ENCODE peak calls at places on chromosomes 16 and 17, in ten cellular contexts. One of them, this sample, is unnamed.

GRCh38 chr17:28643979-28644781 is 778 bp downstream of the BLTP2 start:
- DNase-seq in upper lobe of right lung: peak
- DNase-seq in islet precursor cell: peak
- DNase-seq in activated gamma-delta T cell treated with Interleukin-2 at 50 U/mL for 16 hours: no peak
- DNase-seq in stimulated activated CD4-positive, alpha-beta T cell treated with anti-CD3 and anti-CD28 coated beads, Interleukin-15, amount 100 ng/mL, for 24 hours: peak
- DNase-seq in SK-MEL-5: peak
- DNase-seq in HEK293T: peak
- DNase-seq in neural crest cell: peak
- DNase-seq in tibial artery: peak
- DNase-seq in GOT3: no peak
- DNase-seq in this sample: peak

GRCh38 chr17:27810211-27810901 is 10.0 kb upstream of the NOS2 start:
- DNase-seq in upper lobe of right lung: no peak
- DNase-seq in islet precursor cell: peak
- DNase-seq in activated gamma-delta T cell treated with Interleukin-2 at 50 U/mL for 16 hours: no peak
- DNase-seq in stimulated activated CD4-positive, alpha-beta T cell treated with anti-CD3 and anti-CD28 coated beads, Interleukin-15, amount 100 ng/mL, for 24 hours: peak
- DNase-seq in SK-MEL-5: no peak
- DNase-seq in HEK293T: no peak
- DNase-seq in neural crest cell: no peak
- DNase-seq in tibial artery: no peak
- DNase-seq in GOT3: no peak
- DNase-seq in this sample: no peak

GRCh38 chr16:84144301-84144858 is 597 bp downstream of the HSDL1 start:
- DNase-seq in upper lobe of right lung: peak
- DNase-seq in islet precursor cell: no peak
- DNase-seq in activated gamma-delta T cell treated with Interleukin-2 at 50 U/mL for 16 hours: peak
- DNase-seq in stimulated activated CD4-positive, alpha-beta T cell treated with anti-CD3 and anti-CD28 coated beads, Interleukin-15, amount 100 ng/mL, for 24 hours: peak
- DNase-seq in SK-MEL-5: no peak
- DNase-seq in HEK293T: no peak
- DNase-seq in neural crest cell: peak
- DNase-seq in tibial artery: peak
- DNase-seq in GOT3: no peak
- DNase-seq in this sample: no peak

GRCh38 chr17:61470530-61471136 is 18.4 kb downstream of the TBX4 start:
- DNase-seq in upper lobe of right lung: peak
- DNase-seq in islet precursor cell: no peak
- DNase-seq in activated gamma-delta T cell treated with Interleukin-2 at 50 U/mL for 16 hours: no peak
- DNase-seq in stimulated activated CD4-positive, alpha-beta T cell treated with anti-CD3 and anti-CD28 coated beads, Interleukin-15, amount 100 ng/mL, for 24 hours: no peak
- DNase-seq in SK-MEL-5: no peak
- DNase-seq in HEK293T: no peak
- DNase-seq in neural crest cell: no peak
- DNase-seq in tibial artery: no peak
- DNase-seq in GOT3: no peak
- DNase-seq in this sample: no peak

GRCh38 chr17:21711182-21711581 is 18.9 kb downstream of the KCNJ18 start:
- DNase-seq in upper lobe of right lung: no peak
- DNase-seq in islet precursor cell: peak
- DNase-seq in activated gamma-delta T cell treated with Interleukin-2 at 50 U/mL for 16 hours: no peak
- DNase-seq in stimulated activated CD4-positive, alpha-beta T cell treated with anti-CD3 and anti-CD28 coated beads, Interleukin-15, amount 100 ng/mL, for 24 hours: no peak
- DNase-seq in SK-MEL-5: no peak
- DNase-seq in HEK293T: no peak
- DNase-seq in neural crest cell: no peak
- DNase-seq in tibial artery: no peak
- DNase-seq in GOT3: no peak
- DNase-seq in this sample: no peak

GRCh38 chr17:33154869-33155455 is 138.1 kb downstream of the ASIC2 start:
- DNase-seq in upper lobe of right lung: no peak
- DNase-seq in islet precursor cell: no peak
- DNase-seq in activated gamma-delta T cell treated with Interleukin-2 at 50 U/mL for 16 hours: no peak
- DNase-seq in stimulated activated CD4-positive, alpha-beta T cell treated with anti-CD3 and anti-CD28 coated beads, Interleukin-15, amount 100 ng/mL, for 24 hours: no peak
- DNase-seq in SK-MEL-5: no peak
- DNase-seq in HEK293T: no peak
- DNase-seq in neural crest cell: no peak
- DNase-seq in tibial artery: no peak
- DNase-seq in GOT3: no peak
- DNase-seq in this sample: no peak

GRCh38 chr17:58326609-58327341 is 1.8 kb downstream of the TSPOAP1 start:
- DNase-seq in upper lobe of right lung: peak
- DNase-seq in islet precursor cell: no peak
- DNase-seq in activated gamma-delta T cell treated with Interleukin-2 at 50 U/mL for 16 hours: no peak
- DNase-seq in stimulated activated CD4-positive, alpha-beta T cell treated with anti-CD3 and anti-CD28 coated beads, Interleukin-15, amount 100 ng/mL, for 24 hours: peak
- DNase-seq in SK-MEL-5: no peak
- DNase-seq in HEK293T: no peak
- DNase-seq in neural crest cell: no peak
- DNase-seq in tibial artery: no peak
- DNase-seq in GOT3: no peak
- DNase-seq in this sample: no peak

GRCh38 chr16:3655030-3655790 is 719 bp downstream of the DNASE1 start:
- DNase-seq in upper lobe of right lung: peak
- DNase-seq in islet precursor cell: peak
- DNase-seq in activated gamma-delta T cell treated with Interleukin-2 at 50 U/mL for 16 hours: no peak
- DNase-seq in stimulated activated CD4-positive, alpha-beta T cell treated with anti-CD3 and anti-CD28 coated beads, Interleukin-15, amount 100 ng/mL, for 24 hours: no peak
- DNase-seq in SK-MEL-5: no peak
- DNase-seq in HEK293T: no peak
- DNase-seq in neural crest cell: no peak
- DNase-seq in tibial artery: peak
- DNase-seq in GOT3: no peak
- DNase-seq in this sample: no peak

GRCh38 chr17:35773674-35774425 is 13.2 kb downstream of the C17orf50 start:
- DNase-seq in upper lobe of right lung: peak
- DNase-seq in islet precursor cell: peak
- DNase-seq in activated gamma-delta T cell treated with Interleukin-2 at 50 U/mL for 16 hours: no peak
- DNase-seq in stimulated activated CD4-positive, alpha-beta T cell treated with anti-CD3 and anti-CD28 coated beads, Interleukin-15, amount 100 ng/mL, for 24 hours: no peak
- DNase-seq in SK-MEL-5: no peak
- DNase-seq in HEK293T: no peak
- DNase-seq in neural crest cell: no peak
- DNase-seq in tibial artery: no peak
- DNase-seq in GOT3: no peak
- DNase-seq in this sample: no peak

GRCh38 chr16:21217121-21217520 is 5.7 kb upstream of the ZP2 start:
- DNase-seq in upper lobe of right lung: no peak
- DNase-seq in islet precursor cell: no peak
- DNase-seq in activated gamma-delta T cell treated with Interleukin-2 at 50 U/mL for 16 hours: no peak
- DNase-seq in stimulated activated CD4-positive, alpha-beta T cell treated with anti-CD3 and anti-CD28 coated beads, Interleukin-15, amount 100 ng/mL, for 24 hours: no peak
- DNase-seq in SK-MEL-5: no peak
- DNase-seq in HEK293T: no peak
- DNase-seq in neural crest cell: no peak
- DNase-seq in tibial artery: no peak
- DNase-seq in GOT3: no peak
- DNase-seq in this sample: no peak

GRCh38 chr16:87067890-87068289 is 249.3 kb downstream of the C16orf95 start:
- DNase-seq in upper lobe of right lung: no peak
- DNase-seq in islet precursor cell: no peak
- DNase-seq in activated gamma-delta T cell treated with Interleukin-2 at 50 U/mL for 16 hours: no peak
- DNase-seq in stimulated activated CD4-positive, alpha-beta T cell treated with anti-CD3 and anti-CD28 coated beads, Interleukin-15, amount 100 ng/mL, for 24 hours: no peak
- DNase-seq in SK-MEL-5: no peak
- DNase-seq in HEK293T: no peak
- DNase-seq in neural crest cell: no peak
- DNase-seq in tibial artery: no peak
- DNase-seq in GOT3: no peak
- DNase-seq in this sample: no peak

GRCh38 chr17:36212958-36213357 is 2.1 kb downstream of the CCL4L2 start:
- DNase-seq in upper lobe of right lung: no peak
- DNase-seq in islet precursor cell: no peak
- DNase-seq in activated gamma-delta T cell treated with Interleukin-2 at 50 U/mL for 16 hours: no peak
- DNase-seq in stimulated activated CD4-positive, alpha-beta T cell treated with anti-CD3 and anti-CD28 coated beads, Interleukin-15, amount 100 ng/mL, for 24 hours: no peak
- DNase-seq in SK-MEL-5: no peak
- DNase-seq in HEK293T: no peak
- DNase-seq in neural crest cell: no peak
- DNase-seq in tibial artery: no peak
- DNase-seq in GOT3: no peak
- DNase-seq in this sample: peak

GRCh38 chr17:31561469-31562412 is 170.3 kb downstream of the RAB11FIP4 start:
- DNase-seq in upper lobe of right lung: no peak
- DNase-seq in islet precursor cell: peak
- DNase-seq in activated gamma-delta T cell treated with Interleukin-2 at 50 U/mL for 16 hours: no peak
- DNase-seq in stimulated activated CD4-positive, alpha-beta T cell treated with anti-CD3 and anti-CD28 coated beads, Interleukin-15, amount 100 ng/mL, for 24 hours: no peak
- DNase-seq in SK-MEL-5: no peak
- DNase-seq in HEK293T: no peak
- DNase-seq in neural crest cell: no peak
- DNase-seq in tibial artery: no peak
- DNase-seq in GOT3: no peak
- DNase-seq in this sample: no peak

GRCh38 chr17:41511130-41511529 is 5.7 kb upstream of the KRT13 start:
- DNase-seq in upper lobe of right lung: no peak
- DNase-seq in islet precursor cell: no peak
- DNase-seq in activated gamma-delta T cell treated with Interleukin-2 at 50 U/mL for 16 hours: no peak
- DNase-seq in stimulated activated CD4-positive, alpha-beta T cell treated with anti-CD3 and anti-CD28 coated beads, Interleukin-15, amount 100 ng/mL, for 24 hours: no peak
- DNase-seq in SK-MEL-5: no peak
- DNase-seq in HEK293T: no peak
- DNase-seq in neural crest cell: no peak
- DNase-seq in tibial artery: no peak
- DNase-seq in GOT3: no peak
- DNase-seq in this sample: no peak

GRCh38 chr16:4679854-4680636 is 13.3 kb upstream of the NUDT16L1 start:
- DNase-seq in upper lobe of right lung: peak
- DNase-seq in islet precursor cell: no peak
- DNase-seq in activated gamma-delta T cell treated with Interleukin-2 at 50 U/mL for 16 hours: no peak
- DNase-seq in stimulated activated CD4-positive, alpha-beta T cell treated with anti-CD3 and anti-CD28 coated beads, Interleukin-15, amount 100 ng/mL, for 24 hours: no peak
- DNase-seq in SK-MEL-5: no peak
- DNase-seq in HEK293T: no peak
- DNase-seq in neural crest cell: no peak
- DNase-seq in tibial artery: peak
- DNase-seq in GOT3: no peak
- DNase-seq in this sample: no peak

GRCh38 chr16:46649571-46649970 is 28.4 kb upstream of the SHCBP1 start:
- DNase-seq in upper lobe of right lung: no peak
- DNase-seq in islet precursor cell: no peak
- DNase-seq in activated gamma-delta T cell treated with Interleukin-2 at 50 U/mL for 16 hours: no peak
- DNase-seq in stimulated activated CD4-positive, alpha-beta T cell treated with anti-CD3 and anti-CD28 coated beads, Interleukin-15, amount 100 ng/mL, for 24 hours: no peak
- DNase-seq in SK-MEL-5: peak
- DNase-seq in HEK293T: no peak
- DNase-seq in neural crest cell: no peak
- DNase-seq in tibial artery: peak
- DNase-seq in GOT3: peak
- DNase-seq in this sample: no peak

GRCh38 chr17:59381716-59382570 is 50.5 kb downstream of the YPEL2 start:
- DNase-seq in upper lobe of right lung: no peak
- DNase-seq in islet precursor cell: no peak
- DNase-seq in activated gamma-delta T cell treated with Interleukin-2 at 50 U/mL for 16 hours: no peak
- DNase-seq in stimulated activated CD4-positive, alpha-beta T cell treated with anti-CD3 and anti-CD28 coated beads, Interleukin-15, amount 100 ng/mL, for 24 hours: no peak
- DNase-seq in SK-MEL-5: peak
- DNase-seq in HEK293T: no peak
- DNase-seq in neural crest cell: no peak
- DNase-seq in tibial artery: peak
- DNase-seq in GOT3: no peak
- DNase-seq in this sample: no peak

GRCh38 chr17:45048795-45049563 is 2.5 kb downstream of the DCAKD start:
- DNase-seq in upper lobe of right lung: no peak
- DNase-seq in islet precursor cell: no peak
- DNase-seq in activated gamma-delta T cell treated with Interleukin-2 at 50 U/mL for 16 hours: no peak
- DNase-seq in stimulated activated CD4-positive, alpha-beta T cell treated with anti-CD3 and anti-CD28 coated beads, Interleukin-15, amount 100 ng/mL, for 24 hours: no peak
- DNase-seq in SK-MEL-5: peak
- DNase-seq in HEK293T: no peak
- DNase-seq in neural crest cell: no peak
- DNase-seq in tibial artery: no peak
- DNase-seq in GOT3: no peak
- DNase-seq in this sample: no peak

GRCh38 chr17:48261297-48261880 is 153.8 kb downstream of the SNX11 start:
- DNase-seq in upper lobe of right lung: no peak
- DNase-seq in islet precursor cell: peak
- DNase-seq in activated gamma-delta T cell treated with Interleukin-2 at 50 U/mL for 16 hours: no peak
- DNase-seq in stimulated activated CD4-positive, alpha-beta T cell treated with anti-CD3 and anti-CD28 coated beads, Interleukin-15, amount 100 ng/mL, for 24 hours: peak
- DNase-seq in SK-MEL-5: peak
- DNase-seq in HEK293T: peak
- DNase-seq in neural crest cell: peak
- DNase-seq in tibial artery: no peak
- DNase-seq in GOT3: no peak
- DNase-seq in this sample: no peak

GRCh38 chr16:1390239-1390638 is 24.3 kb downstream of the UNKL start:
- DNase-seq in upper lobe of right lung: no peak
- DNase-seq in islet precursor cell: no peak
- DNase-seq in activated gamma-delta T cell treated with Interleukin-2 at 50 U/mL for 16 hours: no peak
- DNase-seq in stimulated activated CD4-positive, alpha-beta T cell treated with anti-CD3 and anti-CD28 coated beads, Interleukin-15, amount 100 ng/mL, for 24 hours: no peak
- DNase-seq in SK-MEL-5: no peak
- DNase-seq in HEK293T: no peak
- DNase-seq in neural crest cell: no peak
- DNase-seq in tibial artery: no peak
- DNase-seq in GOT3: no peak
- DNase-seq in this sample: no peak

GRCh38 chr17:64016248-64016784 is 4.1 kb downstream of the ICAM2 start:
- DNase-seq in upper lobe of right lung: no peak
- DNase-seq in islet precursor cell: peak
- DNase-seq in activated gamma-delta T cell treated with Interleukin-2 at 50 U/mL for 16 hours: no peak
- DNase-seq in stimulated activated CD4-positive, alpha-beta T cell treated with anti-CD3 and anti-CD28 coated beads, Interleukin-15, amount 100 ng/mL, for 24 hours: no peak
- DNase-seq in SK-MEL-5: no peak
- DNase-seq in HEK293T: no peak
- DNase-seq in neural crest cell: no peak
- DNase-seq in tibial artery: no peak
- DNase-seq in GOT3: no peak
- DNase-seq in this sample: no peak

GRCh38 chr17:45320931-45321461 is 4.2 kb upstream of the MAP3K14 start:
- DNase-seq in upper lobe of right lung: no peak
- DNase-seq in islet precursor cell: peak
- DNase-seq in activated gamma-delta T cell treated with Interleukin-2 at 50 U/mL for 16 hours: no peak
- DNase-seq in stimulated activated CD4-positive, alpha-beta T cell treated with anti-CD3 and anti-CD28 coated beads, Interleukin-15, amount 100 ng/mL, for 24 hours: no peak
- DNase-seq in SK-MEL-5: no peak
- DNase-seq in HEK293T: peak
- DNase-seq in neural crest cell: no peak
- DNase-seq in tibial artery: peak
- DNase-seq in GOT3: no peak
- DNase-seq in this sample: no peak

GRCh38 chr17:4901648-4902344 is 1.1 kb downstream of the CHRNE start:
- DNase-seq in upper lobe of right lung: peak
- DNase-seq in islet precursor cell: no peak
- DNase-seq in activated gamma-delta T cell treated with Interleukin-2 at 50 U/mL for 16 hours: no peak
- DNase-seq in stimulated activated CD4-positive, alpha-beta T cell treated with anti-CD3 and anti-CD28 coated beads, Interleukin-15, amount 100 ng/mL, for 24 hours: no peak
- DNase-seq in SK-MEL-5: no peak
- DNase-seq in HEK293T: no peak
- DNase-seq in neural crest cell: no peak
- DNase-seq in tibial artery: no peak
- DNase-seq in GOT3: no peak
- DNase-seq in this sample: no peak

GRCh38 chr17:34206569-34206968 is 48.5 kb upstream of the CCL2 start:
- DNase-seq in upper lobe of right lung: no peak
- DNase-seq in islet precursor cell: peak
- DNase-seq in activated gamma-delta T cell treated with Interleukin-2 at 50 U/mL for 16 hours: no peak
- DNase-seq in stimulated activated CD4-positive, alpha-beta T cell treated with anti-CD3 and anti-CD28 coated beads, Interleukin-15, amount 100 ng/mL, for 24 hours: no peak
- DNase-seq in SK-MEL-5: no peak
- DNase-seq in HEK293T: no peak
- DNase-seq in neural crest cell: no peak
- DNase-seq in tibial artery: no peak
- DNase-seq in GOT3: no peak
- DNase-seq in this sample: no peak

GRCh38 chr16:1037023-1037933 is 35.3 kb upstream of the SSTR5 start:
- DNase-seq in upper lobe of right lung: no peak
- DNase-seq in islet precursor cell: peak
- DNase-seq in activated gamma-delta T cell treated with Interleukin-2 at 50 U/mL for 16 hours: no peak
- DNase-seq in stimulated activated CD4-positive, alpha-beta T cell treated with anti-CD3 and anti-CD28 coated beads, Interleukin-15, amount 100 ng/mL, for 24 hours: no peak
- DNase-seq in SK-MEL-5: no peak
- DNase-seq in HEK293T: no peak
- DNase-seq in neural crest cell: no peak
- DNase-seq in tibial artery: no peak
- DNase-seq in GOT3: no peak
- DNase-seq in this sample: no peak

GRCh38 chr16:84630009-84630408 is 12.1 kb upstream of the COTL1 start:
- DNase-seq in upper lobe of right lung: no peak
- DNase-seq in islet precursor cell: no peak
- DNase-seq in activated gamma-delta T cell treated with Interleukin-2 at 50 U/mL for 16 hours: no peak
- DNase-seq in stimulated activated CD4-positive, alpha-beta T cell treated with anti-CD3 and anti-CD28 coated beads, Interleukin-15, amount 100 ng/mL, for 24 hours: no peak
- DNase-seq in SK-MEL-5: no peak
- DNase-seq in HEK293T: no peak
- DNase-seq in neural crest cell: no peak
- DNase-seq in tibial artery: no peak
- DNase-seq in GOT3: no peak
- DNase-seq in this sample: no peak

GRCh38 chr16:71609066-71609465 is 16.9 kb upstream of the MARVELD3 start:
- DNase-seq in upper lobe of right lung: no peak
- DNase-seq in islet precursor cell: no peak
- DNase-seq in activated gamma-delta T cell treated with Interleukin-2 at 50 U/mL for 16 hours: no peak
- DNase-seq in stimulated activated CD4-positive, alpha-beta T cell treated with anti-CD3 and anti-CD28 coated beads, Interleukin-15, amount 100 ng/mL, for 24 hours: no peak
- DNase-seq in SK-MEL-5: no peak
- DNase-seq in HEK293T: no peak
- DNase-seq in neural crest cell: no peak
- DNase-seq in tibial artery: no peak
- DNase-seq in GOT3: no peak
- DNase-seq in this sample: no peak

GRCh38 chr16:27335349-27336052 is 21.7 kb downstream of the IL4R start:
- DNase-seq in upper lobe of right lung: no peak
- DNase-seq in islet precursor cell: no peak
- DNase-seq in activated gamma-delta T cell treated with Interleukin-2 at 50 U/mL for 16 hours: no peak
- DNase-seq in stimulated activated CD4-positive, alpha-beta T cell treated with anti-CD3 and anti-CD28 coated beads, Interleukin-15, amount 100 ng/mL, for 24 hours: no peak
- DNase-seq in SK-MEL-5: no peak
- DNase-seq in HEK293T: no peak
- DNase-seq in neural crest cell: no peak
- DNase-seq in tibial artery: no peak
- DNase-seq in GOT3: no peak
- DNase-seq in this sample: no peak